ENCODE peak calls at places on chromosomes 3 and 15, in seven cellular contexts. I is mesendoderm, M is IMR-90, R is neuronal stem cell, V is mesenchymal stem cell, G is H9, Y is H1. P is an unnamed sample.

GRCh38 chr3:112097378-112097777 is 11.2 kb downstream of the C3orf52 start:
- DNase-seq in G (no peak), R (no peak), M (peak), I (peak), V (peak), Y (no peak), P (peak)

GRCh38 chr3:68007621-68008226 is 353.3 kb upstream of the SUCLG2 start:
- DNase-seq in Y (peak), V (no peak), M (no peak), I (peak), G (peak), R (peak), P (no peak)

GRCh38 chr3:143119974-143120715 is 574 bp downstream of the CHST2 start:
- DNase-seq in V (no peak), I (peak), R (peak), M (no peak), G (peak), Y (no peak), P (no peak)

GRCh38 chr15:59420986-59421618 is 16.9 kb upstream of the FAM81A start:
- DNase-seq in I (peak), G (peak), V (peak), R (no peak), Y (peak), M (peak), P (peak)

GRCh38 chr3:116034071-116034470 is 410.8 kb downstream of the GAP43 start:
- DNase-seq in Y (no peak), G (no peak), I (no peak), V (no peak), M (no peak), R (no peak), P (no peak)

GRCh38 chr3:72591522-72592421 is 256.5 kb downstream of the SHQ1 start:
- DNase-seq in V (peak), M (peak), R (peak), I (peak), G (no peak), Y (peak), P (peak)

GRCh38 chr3:47261301-47261700 is 21.3 kb downstream of the KIF9 start:
- DNase-seq in I (peak), G (no peak), M (peak), Y (no peak), R (no peak), V (peak), P (peak)

GRCh38 chr3:47661121-47661752 is 82.6 kb upstream of the CSPG5 start:
- DNase-seq in M (peak), V (peak), Y (no peak), R (no peak), G (no peak), I (no peak), P (no peak)

GRCh38 chr3:126418661-126419131 is 24.0 kb downstream of the CFAP100 start:
- DNase-seq in M (no peak), V (no peak), I (no peak), G (no peak), Y (no peak), R (no peak), P (no peak)

GRCh38 chr3:10928961-10929471 is 63.5 kb upstream of the SLC6A1 start:
- DNase-seq in R (no peak), M (no peak), Y (no peak), G (peak), V (no peak), I (no peak), P (no peak)

GRCh38 chr3:108124337-108125150 is 33.7 kb upstream of the CD47 start:
- DNase-seq in G (no peak), Y (no peak), M (no peak), V (no peak), R (no peak), I (peak), P (no peak)

GRCh38 chr3:108126348-108126747 is 35.5 kb upstream of the CD47 start:
- DNase-seq in M (no peak), R (no peak), I (no peak), Y (no peak), V (no peak), G (no peak), P (no peak)

GRCh38 chr3:108125151-108125540 is 34.3 kb upstream of the CD47 start:
- DNase-seq in V (no peak), M (no peak), R (no peak), G (no peak), I (no peak), Y (no peak), P (no peak)

GRCh38 chr3:108127301-108127988 is 36.6 kb upstream of the CD47 start:
- DNase-seq in V (no peak), R (no peak), M (no peak), I (peak), G (no peak), Y (no peak), P (peak)

DNA sequence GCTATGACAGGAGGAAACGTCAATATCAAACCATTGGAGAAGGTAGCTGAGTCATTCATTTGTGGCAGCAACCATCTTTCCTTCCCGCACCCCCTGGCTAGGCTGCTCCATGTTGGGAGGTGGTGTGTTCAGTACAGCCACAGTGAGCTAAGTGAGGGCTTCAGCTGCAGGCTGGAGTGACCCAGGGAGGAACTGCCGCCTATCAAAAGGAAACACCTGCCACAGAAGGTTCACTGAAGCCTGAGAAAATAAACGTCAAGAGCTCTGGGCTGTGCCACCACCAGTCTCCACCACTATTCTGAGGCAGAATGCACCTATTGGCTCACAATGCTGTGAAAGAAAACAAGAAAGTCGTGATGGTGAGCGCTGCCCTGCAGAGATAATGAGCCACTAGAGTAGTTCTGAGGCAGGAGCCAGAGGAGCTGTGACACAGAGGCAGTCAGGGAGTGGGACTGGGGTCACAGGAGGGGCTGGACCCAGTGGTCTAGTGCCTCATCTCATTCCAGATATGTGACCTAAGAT is 34.8 kb upstream of the CD47 start:
- DNase-seq in R (no peak), Y (no peak), V (no peak), I (no peak), G (no peak), M (no peak), P (no peak)
- H3K18ac ChIP-seq in R (peak), Y (no peak), V (peak), I (no peak), G (no peak), M (no peak), P (no peak)

DNA sequence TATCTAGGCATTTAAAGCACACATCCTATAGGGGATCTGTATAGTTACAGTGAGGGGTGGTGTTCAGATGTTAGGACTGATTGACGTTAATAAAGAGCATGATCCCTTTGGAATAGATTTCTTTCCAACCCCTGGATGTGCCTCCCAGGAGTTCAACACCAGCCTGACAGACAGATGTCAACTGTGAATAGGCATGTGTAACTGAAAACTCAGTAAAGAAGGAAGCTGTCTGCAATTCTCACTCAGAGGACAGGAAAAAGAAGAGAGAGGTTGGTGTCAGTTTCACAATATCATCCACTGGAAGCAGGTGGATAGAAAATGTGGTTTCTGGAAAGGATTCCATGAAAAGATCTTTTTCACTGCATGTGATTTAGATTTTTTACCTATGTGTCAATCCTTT is 396.3 kb downstream of the NSUN3 start:
- DNase-seq in M (no peak), Y (no peak), G (no peak), R (no peak), V (no peak), I (no peak), P (no peak)
- H3K18ac ChIP-seq in M (no peak), Y (no peak), G (no peak), R (no peak), V (no peak), I (no peak), P (no peak)

GRCh38 chr3:148873928-148874326 is 8.8 kb downstream of the CPA3 start:
- DNase-seq in M (peak), G (no peak), I (no peak), R (no peak), Y (no peak), V (no peak), P (no peak)
- H3K18ac ChIP-seq in M (no peak), G (no peak), I (no peak), R (no peak), Y (no peak), V (no peak), P (no peak)

DNA sequence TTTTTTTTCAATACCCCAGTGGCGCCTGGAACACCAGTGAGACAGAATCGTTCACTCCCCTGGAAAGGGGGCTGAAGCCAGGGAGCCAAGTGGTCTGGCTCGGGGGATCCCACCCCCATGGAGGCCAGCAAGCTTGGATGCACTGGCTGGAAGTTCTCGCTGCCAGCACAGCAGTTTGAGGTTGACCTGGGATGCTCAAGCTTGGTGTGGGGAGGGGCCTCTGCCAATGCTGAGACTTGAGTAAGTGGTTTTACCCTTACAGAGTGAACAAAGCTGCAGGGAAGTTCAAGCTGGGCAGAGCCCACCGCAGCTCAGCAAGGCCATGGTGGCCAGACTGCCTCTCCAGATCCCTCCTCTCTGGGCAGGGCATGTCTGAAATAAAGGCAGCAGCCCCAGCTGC is 276.2 kb upstream of the CNTN6 start:
- DNase-seq in I (no peak), R (no peak), M (no peak), V (no peak), G (no peak), Y (no peak), P (no peak)
- H3K18ac ChIP-seq in I (no peak), R (no peak), M (no peak), V (no peak), G (no peak), Y (no peak), P (no peak)

DNA sequence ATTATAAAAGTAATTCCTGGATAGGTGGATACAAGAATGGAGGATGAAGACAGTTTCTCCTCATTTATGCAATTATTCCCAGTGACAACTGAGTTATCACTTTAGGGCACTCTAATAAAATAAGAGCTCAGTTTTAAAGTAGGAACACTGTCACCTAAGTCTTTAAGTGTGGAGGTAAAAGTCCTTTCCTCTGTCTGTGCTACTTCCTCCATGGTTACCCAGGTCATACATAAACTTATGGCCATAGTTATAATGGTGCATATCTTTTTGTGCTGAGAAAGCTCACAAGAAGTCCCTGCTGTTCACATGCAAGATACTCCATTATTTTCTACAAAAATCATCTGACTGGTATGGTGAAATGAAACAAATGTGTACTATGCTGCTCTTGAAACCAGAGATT is 1093.6 kb downstream of the IGSF11 start:
- DNase-seq in I (no peak), M (no peak), G (no peak), R (no peak), V (no peak), Y (no peak), P (no peak)
- H3K18ac ChIP-seq in I (no peak), M (no peak), G (no peak), R (no peak), V (no peak), Y (no peak), P (no peak)

GRCh38 chr15:86610038-86610437 is 530.4 kb downstream of the AGBL1 start:
- DNase-seq in G (no peak), M (no peak), I (no peak), R (no peak), Y (no peak), V (no peak), P (no peak)
- H3K18ac ChIP-seq in G (no peak), M (no peak), I (no peak), R (no peak), Y (no peak), V (no peak), P (no peak)

DNA sequence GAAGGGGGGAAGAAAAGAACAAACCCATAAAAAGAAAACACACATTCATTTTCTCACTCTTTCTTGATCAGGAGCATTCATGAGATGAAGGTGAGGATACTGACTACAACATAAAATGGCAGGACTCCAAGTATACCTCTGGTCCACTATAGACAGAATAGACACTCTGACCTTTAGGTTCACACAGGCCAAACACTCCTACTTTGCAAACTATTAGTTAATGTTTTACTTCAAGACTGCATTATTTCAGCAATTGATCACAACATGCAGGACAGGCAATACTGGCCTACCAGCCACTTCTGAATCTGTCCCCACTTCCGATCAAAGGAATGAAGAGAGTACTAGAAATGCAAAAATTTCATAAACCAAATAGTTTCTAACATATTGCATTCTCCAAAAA is 47.0 kb downstream of the LRRFIP2 start:
- DNase-seq in G (no peak), M (no peak), R (no peak), Y (no peak), V (no peak), I (no peak), P (no peak)
- H3K18ac ChIP-seq in G (no peak), M (no peak), R (no peak), Y (no peak), V (no peak), I (no peak), P (no peak)